ENCODE peak calls at places on chromosomes 6 and 20, in four cellular contexts. W is lower lobe of right lung, G is psoas muscle, E is mammary epithelial cell. Z is an unnamed sample.

GRCh38 chr6:31158863-31159855 is 770 bp downstream of the TCF19 start:
- DNase-seq in W (no peak), G (no peak), E (peak; percentile 49), Z (no peak)

GRCh38 chr20:59827138-59828056 is 106.0 kb downstream of the SYCP2 start:
- DNase-seq in E (no peak), G (no peak), W (no peak), Z (no peak)

GRCh38 chr6:7821426-7821825 is 89.2 kb downstream of the TXNDC5 start:
- DNase-seq in E (no peak), W (no peak), G (no peak), Z (no peak)

GRCh38 chr6:170129691-170130171 is 161.1 kb downstream of the DLL1 start:
- DNase-seq in G (peak; percentile 65), E (peak; percentile 42), W (peak; percentile 77), Z (peak; percentile 34)

GRCh38 chr20:32365560-32365959 is 7.4 kb downstream of the ASXL1 start:
- DNase-seq in W (no peak), E (no peak), G (no peak), Z (no peak)

GRCh38 chr6:134908906-134909516 is 40.9 kb downstream of the ALDH8A1 start:
- DNase-seq in E (peak; percentile 100), G (peak; percentile 84), W (no peak), Z (peak; percentile 100)

GRCh38 chr6:105482956-105483355 is 80.1 kb upstream of the PREP start:
- DNase-seq in E (no peak), W (no peak), G (no peak), Z (no peak)

GRCh38 chr6:3195377-3195694 is 32.1 kb downstream of the TUBB2B start:
- DNase-seq in W (no peak), E (no peak), G (no peak), Z (no peak)

GRCh38 chr6:145271086-145271485 is 464.2 kb downstream of the EPM2A start:
- DNase-seq in G (no peak), W (no peak), E (no peak), Z (no peak)

GRCh38 chr6:854405-855073 is 161.6 kb upstream of the EXOC2 start:
- DNase-seq in W (no peak), G (no peak), E (no peak), Z (no peak)

GRCh38 chr6:156791261-156791850 is 14.2 kb downstream of the ARID1B start:
- DNase-seq in G (no peak), E (peak; percentile 67), W (no peak), Z (peak; percentile 80)

GRCh38 chr20:60060593-60060992 is 102.4 kb downstream of the CDH26 start:
- DNase-seq in E (peak; percentile 85), G (peak; percentile 53), W (no peak), Z (peak; percentile 40)

GRCh38 chr6:41683460-41684310 is 45.4 kb downstream of the MDFI start:
- DNase-seq in W (peak; percentile 89), E (peak; percentile 39), G (peak; percentile 83), Z (peak; percentile 33)

GRCh38 chr6:138572200-138572875 is 73.0 kb upstream of the NHSL1 start:
- DNase-seq in G (peak; percentile 45), W (peak; percentile 80), E (peak; percentile 75), Z (peak; percentile 58)

GRCh38 chr6:138572885-138573284 is 73.6 kb upstream of the NHSL1 start:
- DNase-seq in G (no peak), W (no peak), E (no peak), Z (no peak)

GRCh38 chr6:138570716-138571020 is 71.4 kb upstream of the NHSL1 start:
- DNase-seq in W (no peak), E (no peak), G (no peak), Z (no peak)

GRCh38 chr6:138571174-138571573 is 71.9 kb upstream of the NHSL1 start:
- DNase-seq in G (no peak), W (no peak), E (no peak), Z (no peak)

DNA sequence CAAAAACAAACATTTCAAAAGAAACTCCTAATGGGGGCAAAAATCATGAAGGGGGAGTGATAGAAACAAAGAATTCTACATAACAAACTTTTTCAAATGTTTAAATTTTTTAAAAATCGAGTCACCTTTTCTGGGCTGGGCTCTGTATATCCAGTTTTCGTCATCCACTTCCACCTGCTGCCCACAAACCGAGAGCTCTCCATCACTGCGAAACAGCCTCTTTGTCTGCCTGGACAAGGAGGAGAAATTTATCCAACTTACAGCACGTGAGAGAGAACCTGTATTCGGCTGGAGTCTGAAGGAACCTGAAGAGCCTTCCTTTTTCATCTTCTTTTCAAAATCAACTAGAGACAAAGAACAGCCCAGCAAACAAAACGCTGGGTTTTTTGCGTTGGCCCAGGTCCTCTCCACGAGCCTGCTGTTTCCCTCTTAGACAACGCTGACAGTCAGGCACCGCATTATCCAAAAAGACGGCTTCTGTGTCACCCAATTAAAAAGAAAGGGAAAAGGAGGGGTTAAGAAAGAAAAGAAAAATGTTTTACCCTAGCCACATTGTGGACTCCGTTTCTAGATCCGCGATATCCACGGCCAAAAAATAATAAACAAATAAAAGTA is 72.4 kb upstream of the NHSL1 start:
- DNase-seq in W (no peak), E (no peak), G (no peak), Z (no peak)
- H3K27ac ChIP-seq in W (peak overlapping the region; percentile 69), E (no peak overlapping the region), G (peak overlapping the region; percentile 50), Z (no peak overlapping the region)

GRCh38 chr20:2538356-2538755 is 2.0 kb downstream of the TMC2 start:
- DNase-seq in W (no peak), E (no peak), G (no peak), Z (no peak)

GRCh38 chr20:2536562-2536986 is at the start of gene TMC2:
- DNase-seq in W (no peak), E (no peak), G (no peak), Z (no peak)

GRCh38 chr20:2537101-2537500 is 728 bp downstream of the TMC2 start:
- DNase-seq in W (no peak), E (no peak), G (no peak), Z (no peak)

GRCh38 chr20:2538931-2539330 is 2.6 kb downstream of the TMC2 start:
- DNase-seq in G (no peak), W (no peak), E (no peak), Z (no peak)

GRCh38 chr20:2539341-2539740 is 3.0 kb downstream of the TMC2 start:
- DNase-seq in G (no peak), E (no peak), W (no peak), Z (no peak)
- H3K27ac ChIP-seq in G (no peak overlapping the region), E (no peak overlapping the region), W (no peak overlapping the region), Z (no peak overlapping the region)

GRCh38 chr20:4063631-4064030 is 48.3 kb upstream of the RNF24 start:
- DNase-seq in G (no peak), E (no peak), W (no peak), Z (no peak)
- H3K27ac ChIP-seq in G (peak overlapping the region; percentile 67), E (no peak overlapping the region), W (peak overlapping the region; percentile 76), Z (no peak overlapping the region)

GRCh38 chr6:153058909-153059308 is 56.4 kb upstream of the MTRF1L start:
- DNase-seq in E (no peak), W (no peak), G (no peak), Z (no peak)
- H3K27ac ChIP-seq in E (no peak overlapping the region), W (no peak overlapping the region), G (no peak overlapping the region), Z (no peak overlapping the region)

GRCh38 chr6:131574686-131575085 is 1.7 kb downstream of the ARG1 start:
- DNase-seq in W (no peak), E (no peak), G (no peak), Z (no peak)
- H3K27ac ChIP-seq in W (no peak overlapping the region), E (no peak overlapping the region), G (no peak overlapping the region), Z (no peak overlapping the region)

DNA sequence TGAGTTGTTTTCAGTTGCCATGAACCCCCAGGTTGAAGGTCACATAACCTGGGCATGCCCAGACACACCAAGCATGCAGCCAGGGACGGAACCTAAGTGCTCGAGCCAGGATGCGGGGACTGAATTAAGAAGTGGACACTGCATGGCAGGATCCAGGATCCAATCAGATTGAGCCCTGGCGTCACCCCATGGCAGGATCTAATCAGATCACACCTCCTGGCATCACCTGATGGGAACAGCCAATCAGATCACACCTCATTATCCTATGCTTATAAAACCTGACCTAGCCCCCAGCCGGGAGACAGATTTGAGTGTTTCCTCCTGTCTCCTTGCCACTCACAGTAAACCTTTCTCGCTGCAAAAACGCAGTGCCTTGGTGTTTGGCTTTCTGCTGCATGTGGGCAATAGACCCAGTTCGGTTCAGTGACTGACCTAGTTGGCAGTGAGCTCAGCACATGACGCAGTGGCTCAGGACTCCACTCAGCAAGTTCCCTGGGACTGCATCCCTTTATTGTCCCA is 66.1 kb downstream of the RBM38 start:
- DNase-seq in W (no peak), G (no peak), E (no peak), Z (no peak)
- H3K27ac ChIP-seq in W (no peak overlapping the region), G (peak overlapping the region; percentile 36), E (no peak overlapping the region), Z (no peak overlapping the region)

GRCh38 chr6:29792123-29793035 is 35.2 kb upstream of the HLA-G start:
- DNase-seq in E (peak; percentile 48), W (peak; percentile 88), G (peak; percentile 79), Z (peak; percentile 47)

GRCh38 chr6:29793036-29793356 is 34.6 kb upstream of the HLA-G start:
- DNase-seq in W (no peak), G (no peak), E (no peak), Z (no peak)

GRCh38 chr6:29790626-29791025 is 37.0 kb upstream of the HLA-G start:
- DNase-seq in W (no peak), G (no peak), E (peak; percentile 93), Z (peak; percentile 95)

GRCh38 chr6:29791162-29791561 is 36.5 kb upstream of the HLA-G start:
- DNase-seq in W (no peak), G (no peak), E (peak; percentile 68), Z (peak; percentile 69)

GRCh38 chr6:29791786-29792122 is 35.9 kb upstream of the HLA-G start:
- DNase-seq in E (peak; percentile 63), W (no peak), G (peak; percentile 33), Z (peak; percentile 24)
- H3K27ac ChIP-seq in E (peak overlapping the region; percentile 100), W (peak overlapping the region; percentile 84), G (no peak overlapping the region), Z (peak overlapping the region; percentile 100)

GRCh38 chr20:38196592-38196991 is 31.5 kb upstream of the TGM2 start:
- DNase-seq in W (peak; percentile 76), E (no peak), G (peak; percentile 76), Z (no peak)
- H3K27ac ChIP-seq in W (peak overlapping the region; percentile 58), E (no peak overlapping the region), G (no peak overlapping the region), Z (no peak overlapping the region)

DNA sequence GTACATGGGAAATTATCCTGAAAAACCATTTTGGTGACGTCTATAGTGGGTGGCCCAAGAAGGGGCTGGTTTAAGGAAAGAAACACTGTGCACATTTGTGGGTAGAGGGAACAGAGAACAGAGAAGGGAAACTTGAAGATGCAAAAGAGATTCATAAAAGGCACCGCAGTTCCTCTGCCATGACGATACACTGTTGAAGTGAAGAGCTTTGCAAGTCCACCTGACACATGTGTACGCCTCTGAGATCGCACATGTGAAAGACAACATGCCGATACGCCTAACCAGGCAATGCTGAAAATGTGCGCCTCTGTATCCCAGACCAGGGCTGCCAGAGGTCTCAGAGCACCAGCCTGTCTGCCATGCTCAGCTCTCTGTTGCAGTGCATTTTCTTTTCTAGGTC is 180.9 kb downstream of the KIF16B start:
- DNase-seq in G (no peak), W (no peak), E (no peak), Z (no peak)
- H3K27ac ChIP-seq in G (no peak overlapping the region), W (no peak overlapping the region), E (no peak overlapping the region), Z (no peak overlapping the region)